ENCODE peak calls at places on chromosome 21, in eight cellular contexts. X is HCT116, N is cardiac muscle cell, J is OCI-LY7, E is PC-9, C is GM12878, D is stomach, T is psoas muscle. R is an unnamed sample.
A peak's percentile ranks its signal among the peaks of the same experiment; 100 is the strongest.

GRCh38 chr21:16073571-16073970 is 343.8 kb downstream of the USP25 start:
- DNase-seq in X (no peak), N (no peak), J (no peak), E (no peak), C (no peak), D (no peak), T (no peak), R (no peak)

GRCh38 chr21:38241029-38241740 is 15.6 kb upstream of the KCNJ15 start:
- DNase-seq in X (no peak), N (no peak), J (no peak), E (no peak), C (no peak), D (no peak), T (no peak), R (no peak)

GRCh38 chr21:15592271-15592860 is 137.4 kb upstream of the USP25 start:
- DNase-seq in X (peak; percentile 21), N (peak; percentile 49), J (peak; percentile 51), E (no peak), C (no peak), D (no peak), T (no peak), R (no peak)

GRCh38 chr21:34592120-34592561 is 22.8 kb downstream of the RCAN1 start:
- DNase-seq in X (no peak), N (peak; percentile 68), J (no peak), E (no peak), C (no peak), D (peak; percentile 74), T (no peak), R (peak; percentile 72)

GRCh38 chr21:15211491-15212133 is 146.8 kb upstream of the NRIP1 start:
- DNase-seq in X (no peak), N (no peak), J (no peak), E (no peak), C (no peak), D (no peak), T (no peak), R (no peak)

GRCh38 chr21:43904316-43904925 is 39.4 kb downstream of the AGPAT3 start:
- DNase-seq in X (no peak), N (no peak), J (no peak), E (no peak), C (no peak), D (no peak), T (no peak), R (no peak)

GRCh38 chr21:34266322-34266721 is 97.5 kb upstream of the KCNE2 start:
- DNase-seq in X (no peak), N (no peak), J (no peak), E (no peak), C (no peak), D (no peak), T (no peak), R (no peak)

GRCh38 chr21:38567577-38568360 is 69.5 kb upstream of the ERG start:
- DNase-seq in X (no peak), N (no peak), J (no peak), E (no peak), C (no peak), D (no peak), T (no peak), R (no peak)

GRCh38 chr21:38293113-38293512 is 36.3 kb downstream of the KCNJ15 start:
- DNase-seq in X (no peak), N (no peak), J (no peak), E (no peak), C (no peak), D (no peak), T (no peak), R (no peak)

GRCh38 chr21:43734131-43734634 is 15.3 kb downstream of the PDXK start:
- DNase-seq in X (no peak), N (no peak), J (no peak), E (no peak), C (no peak), D (peak; percentile 77), T (no peak), R (no peak)

GRCh38 chr21:33032434-33033047 is 6.8 kb downstream of the OLIG2 start:
- DNase-seq in X (no peak), N (no peak), J (no peak), E (no peak), C (no peak), D (no peak), T (no peak), R (no peak)

GRCh38 chr21:15874610-15875009 is 144.8 kb downstream of the USP25 start:
- DNase-seq in X (no peak), N (no peak), J (no peak), E (no peak), C (no peak), D (no peak), T (no peak), R (no peak)

GRCh38 chr21:44612029-44612486 is at the start of gene KRTAP10-8:
- DNase-seq in X (no peak), N (no peak), J (no peak), E (no peak), C (no peak), D (no peak), T (peak; percentile 38), R (no peak)

GRCh38 chr21:25944672-25945213 is 210.0 kb downstream of the GABPA start:
- DNase-seq in X (no peak), N (no peak), J (no peak), E (no peak), C (no peak), D (no peak), T (no peak), R (no peak)

GRCh38 chr21:25901580-25901979 is 166.8 kb downstream of the GABPA start:
- DNase-seq in X (no peak), N (no peak), J (no peak), E (no peak), C (no peak), D (no peak), T (no peak), R (no peak)

GRCh38 chr21:41500354-41500753 is 7.6 kb downstream of the TMPRSS2 start:
- DNase-seq in X (no peak), N (no peak), J (no peak), E (no peak), C (no peak), D (no peak), T (no peak), R (no peak)
- TF ChIP-seq CTCF in X (no peak), N (no peak), J (no peak), E (no peak), C (no peak), D (no peak), T (no peak), R (no peak)

GRCh38 chr21:46151989-46152938 is 3.1 kb downstream of the FTCD start:
- DNase-seq in X (no peak), N (no peak), J (no peak), E (no peak), C (no peak), D (peak; percentile 18), T (no peak), R (peak; percentile 49)

GRCh38 chr21:46153259-46154154 is 1.9 kb downstream of the FTCD start:
- DNase-seq in X (no peak), N (peak; percentile 75), J (peak; percentile 14), E (peak; percentile 37), C (no peak), D (peak; percentile 58), T (peak; percentile 69), R (peak; percentile 61)

GRCh38 chr21:46154155-46154954 is 1.0 kb downstream of the FTCD start:
- DNase-seq in X (no peak), N (no peak), J (no peak), E (no peak), C (no peak), D (peak; percentile 21), T (peak; percentile 44), R (no peak)

GRCh38 chr21:46151261-46151988 is 4.0 kb downstream of the FTCD start:
- DNase-seq in X (no peak), N (no peak), J (no peak), E (no peak), C (no peak), D (peak; percentile 20), T (peak; percentile 58), R (no peak)

GRCh38 chr21:46152939-46153258 is 2.5 kb downstream of the FTCD start:
- DNase-seq in X (no peak), N (no peak), J (no peak), E (no peak), C (no peak), D (no peak), T (peak; percentile 53), R (no peak)
- H3K4me3 ChIP-seq in X (no peak overlapping the region), N (no peak overlapping the region), J (no peak overlapping the region), E (no peak overlapping the region), C (no peak overlapping the region), D (peak overlapping the region; percentile 31), T (peak overlapping the region; percentile 38), R (no peak overlapping the region)

GRCh38 chr21:14080764-14081096 is 130.0 kb downstream of the LIPI start:
- DNase-seq in X (no peak), N (no peak), J (no peak), E (no peak), C (no peak), D (no peak), T (no peak), R (no peak)
- H3K9me3 ChIP-seq in X (no peaks in the 10 kb centered on the region), N (no peaks in the 10 kb centered on the region), J (no peaks in the 10 kb centered on the region), E (no peaks in the 10 kb centered on the region), C (peaks cover 4% of the 10 kb centered on the region), D (no peaks in the 10 kb centered on the region), T (no peaks in the 10 kb centered on the region), R (no peaks in the 10 kb centered on the region)

GRCh38 chr21:27366846-27367245 is 400.0 kb upstream of the ADAMTS5 start:
- DNase-seq in X (no peak), N (no peak), J (no peak), E (no peak), C (no peak), D (no peak), T (no peak), R (no peak)
- TF ChIP-seq CTCF in X (no peak), N (no peak), J (no peak), E (no peak), C (no peak), D (no peak), T (no peak), R (no peak)

GRCh38 chr21:20779321-20779720 is 218.9 kb upstream of the NCAM2 start:
- DNase-seq in X (no peak), N (no peak), J (no peak), E (no peak), C (no peak), D (no peak), T (no peak), R (no peak)

DNA sequence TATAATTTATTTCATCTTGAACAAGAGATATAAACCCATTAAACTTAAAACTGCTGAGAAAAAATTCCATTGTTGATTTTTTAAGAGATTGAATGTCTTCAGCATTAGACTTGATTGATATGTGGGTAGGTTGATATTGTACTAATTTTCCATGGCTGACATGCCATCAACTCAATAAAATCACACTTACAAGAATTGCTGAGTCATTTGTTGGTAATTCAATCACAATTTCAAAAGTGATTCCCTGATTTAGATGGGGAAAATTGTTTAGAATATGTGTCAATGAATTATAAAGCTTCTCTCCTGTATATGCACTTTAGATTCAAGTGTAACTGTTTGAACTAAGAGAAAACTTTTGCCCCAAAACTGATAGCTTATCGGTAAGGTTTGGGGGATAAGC is 223.5 kb upstream of the NCAM2 start:
- DNase-seq in X (no peak), N (no peak), J (no peak), E (no peak), C (no peak), D (no peak), T (no peak), R (no peak)
- H3K4me3 ChIP-seq in X (no peak overlapping the region), N (no peak overlapping the region), J (no peak overlapping the region), E (no peak overlapping the region), C (no peak overlapping the region), D (no peak overlapping the region), T (no peak overlapping the region), R (no peak overlapping the region)

GRCh38 chr21:29194847-29195246 is 64.4 kb downstream of the MAP3K7CL start:
- DNase-seq in X (no peak), N (no peak), J (no peak), E (no peak), C (no peak), D (no peak), T (no peak), R (no peak)
- H3K9me3 ChIP-seq in X (no peaks in the 10 kb centered on the region), N (no peaks in the 10 kb centered on the region), J (no peaks in the 10 kb centered on the region), E (peaks cover 15% of the 10 kb centered on the region), C (peaks cover 3% of the 10 kb centered on the region), D (no peaks in the 10 kb centered on the region), T (no peaks in the 10 kb centered on the region), R (no peaks in the 10 kb centered on the region)

R was measured in right atrium auricular region.